ENCODE peak calls at places on chromosomes 4 and X, in four cellular contexts. A is HepG2, Y is SK-N-SH, S is H1. F is an unnamed sample.

GRCh38 chrX:150044556-150044955 is 106.3 kb upstream of the EOLA2 start:
- DNase-seq in A (no peak), Y (no peak), S (no peak), F (no peak)

GRCh38 chr4:25379591-25379990 is 2.5 kb downstream of the ANAPC4 start:
- DNase-seq in A (no peak), Y (no peak), S (no peak), F (no peak)

GRCh38 chr4:138592801-138593200 is 350.7 kb upstream of the SLC7A11 start:
- DNase-seq in A (no peak), Y (no peak), S (no peak), F (no peak)

GRCh38 chrX:55135171-55135570 is 46.4 kb downstream of the PAGE2 start:
- DNase-seq in A (peak; percentile 39), Y (peak; percentile 41), S (peak; percentile 39), F (no peak)

GRCh38 chr4:8547108-8547911 is 32.9 kb upstream of the GPR78 start:
- DNase-seq in A (peak; percentile 12), Y (peak; percentile 36), S (peak; percentile 69), F (no peak)

GRCh38 chrX:132591719-132592275 is 103.0 kb upstream of the MBNL3 start:
- DNase-seq in A (no peak), Y (no peak), S (no peak), F (no peak)

GRCh38 chr4:87838207-87838606 is 5.4 kb downstream of the MEPE start:
- DNase-seq in A (no peak), Y (no peak), S (no peak), F (no peak)

GRCh38 chr4:137609693-137610450 is 77.6 kb upstream of the PCDH18 start:
- DNase-seq in A (no peak), Y (no peak), S (no peak), F (no peak)

GRCh38 chrX:15564981-15565579 is 35.7 kb downstream of the ACE2 start:
- DNase-seq in A (peak; percentile 20), Y (peak; percentile 27), S (peak; percentile 46), F (peak; percentile 9)

GRCh38 chrX:8484360-8484759 is 19.7 kb downstream of the VCX3B start:
- DNase-seq in A (no peak), Y (no peak), S (no peak), F (no peak)

GRCh38 chrX:15675490-15675921 is 10.9 kb upstream of the CLTRN start:
- DNase-seq in A (no peak), Y (peak; percentile 86), S (peak; percentile 81), F (no peak)

GRCh38 chrX:118418811-118419251 is 72.9 kb downstream of the WDR44 start:
- DNase-seq in A (no peak), Y (no peak), S (no peak), F (no peak)

GRCh38 chr4:95181446-95182306 is 367.1 kb downstream of the UNC5C start:
- DNase-seq in A (no peak), Y (peak; percentile 52), S (peak; percentile 59), F (no peak)

GRCh38 chr4:3243066-3243775 is 5.7 kb upstream of the MSANTD1 start:
- DNase-seq in A (no peak), Y (no peak), S (no peak), F (no peak)

GRCh38 chr4:4659871-4660651 is 118.2 kb upstream of the STX18 start:
- DNase-seq in A (no peak), Y (no peak), S (no peak), F (no peak)

GRCh38 chr4:175970734-175971133 is 94.9 kb upstream of the WDR17 start:
- DNase-seq in A (no peak), Y (no peak), S (no peak), F (no peak)

GRCh38 chr4:45621926-45622325 is 501.9 kb downstream of the GABRG1 start:
- DNase-seq in A (no peak), Y (no peak), S (no peak), F (no peak)

GRCh38 chr4:148965080-148965479 is 522.9 kb upstream of the NR3C2 start:
- DNase-seq in A (no peak), Y (no peak), S (no peak), F (no peak)

GRCh38 chr4:148964456-148964855 is 522.2 kb upstream of the NR3C2 start:
- DNase-seq in A (no peak), Y (no peak), S (no peak), F (no peak)

GRCh38 chr4:148961526-148961925 is 519.3 kb upstream of the NR3C2 start:
- DNase-seq in A (no peak), Y (no peak), S (no peak), F (no peak)

DNA sequence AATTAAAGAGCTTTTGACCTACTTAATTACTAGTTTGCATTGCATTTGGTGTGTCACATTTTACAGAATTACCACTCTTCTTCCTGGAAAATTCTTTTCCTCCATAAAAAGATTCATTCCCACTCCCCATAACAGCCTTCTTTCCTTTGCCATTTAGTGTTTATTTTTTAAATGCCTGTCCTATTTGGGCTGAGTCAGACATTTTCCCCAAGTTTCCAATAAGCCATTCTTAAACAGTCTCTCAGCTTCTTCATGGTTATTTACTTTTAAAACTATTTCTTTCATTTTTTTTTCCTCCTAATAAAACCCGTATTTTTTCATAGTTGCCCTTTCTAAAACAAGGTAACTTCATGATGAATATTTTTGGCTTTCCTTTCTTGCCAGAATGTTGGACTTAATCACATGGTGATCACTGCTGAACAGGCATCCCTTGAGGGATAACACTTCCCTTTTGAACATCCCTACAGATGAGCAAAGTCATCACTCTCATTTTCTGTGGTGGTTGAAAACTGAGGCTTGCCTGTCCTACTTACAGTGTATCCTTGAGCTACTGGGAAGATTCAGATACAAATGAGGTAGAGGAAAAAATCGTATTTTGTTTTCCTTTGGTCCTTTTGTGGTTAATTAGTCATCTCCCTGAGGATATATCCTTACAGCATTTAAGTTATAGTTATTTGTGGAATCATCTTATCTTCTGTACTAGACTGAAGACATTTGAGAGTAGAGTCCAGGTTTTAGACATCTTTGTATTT is 520.5 kb upstream of the NR3C2 start:
- DNase-seq in A (no peak), Y (no peak), S (no peak), F (no peak)
- TF ChIP-seq TCF12 in A (no peak), Y (no peak), S (no peak), F (no peak)

GRCh38 chr4:82648356-82648755 is 86.6 kb upstream of the TMEM150C start:
- DNase-seq in A (no peak), Y (no peak), S (no peak), F (no peak)
- TF ChIP-seq TCF12 in A (no peak), Y (no peak), S (no peak), F (no peak)

GRCh38 chr4:17846256-17846655 is 35.5 kb downstream of the NCAPG start:
- DNase-seq in A (no peak), Y (no peak), S (no peak), F (no peak)
- TF ChIP-seq TCF12 in A (no peak), Y (no peak), S (no peak), F (no peak)

DNA sequence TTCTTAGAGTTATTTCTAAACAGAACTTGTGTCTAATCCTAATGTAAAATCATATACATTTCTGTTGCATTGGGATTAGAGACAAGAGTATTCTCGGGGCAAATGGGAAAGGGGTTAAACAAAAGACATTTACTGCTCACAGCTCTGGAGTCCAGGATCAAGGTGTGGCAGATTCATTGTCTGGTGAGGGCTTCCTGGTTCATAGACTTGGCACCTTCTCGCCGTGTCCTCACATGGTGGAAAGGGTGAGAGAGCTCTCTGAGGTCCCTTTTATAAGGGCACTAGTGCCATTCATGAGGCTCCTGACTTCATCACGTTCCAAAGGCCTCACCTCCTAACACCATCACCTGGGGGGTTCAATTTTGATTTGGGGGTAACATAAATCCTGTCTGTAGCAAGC is 90.3 kb upstream of the PRKX start:
- DNase-seq in A (no peak), Y (no peak), S (no peak), F (no peak)
- TF ChIP-seq TCF12 in A (no peak), Y (no peak), S (no peak), F (no peak)

F was measured in GM12878.